ENCODE peak calls at places on chromosomes 12 and 14, in five cellular contexts. K is HepG2, R is K562, G is GM12878, A is GM23338. X is an unnamed sample.

GRCh38 chr12:88706286-88706685 is 126.0 kb upstream of the KITLG start:
- DNase-seq in G (no peak), R (no peak), A (no peak), K (no peak), X (no peak)

GRCh38 chr12:104686196-104686595 is 229.4 kb downstream of the CHST11 start:
- DNase-seq in K (no peak), G (no peak), R (no peak), A (no peak), X (no peak)

GRCh38 chr14:56244138-56244789 is 126.1 kb downstream of the PELI2 start:
- DNase-seq in A (no peak), K (no peak), G (no peak), R (no peak), X (no peak)

GRCh38 chr14:24351517-24351916 is 11.7 kb upstream of the RIPK3 start:
- DNase-seq in R (no peak), A (peak), G (no peak), K (no peak), X (no peak)

GRCh38 chr12:95204141-95204866 is 13.0 kb downstream of the FGD6 start:
- DNase-seq in R (peak), G (no peak), A (peak), K (no peak), X (peak)

GRCh38 chr14:50599700-50600444 is 39.9 kb downstream of the ATL1 start:
- DNase-seq in K (peak), R (no peak), A (peak), G (no peak), X (peak)

GRCh38 chr12:3134526-3135135 is 57.5 kb downstream of the TSPAN9 start:
- DNase-seq in K (no peak), G (no peak), A (no peak), R (no peak), X (no peak)

GRCh38 chr12:125122668-125123067 is 57.4 kb downstream of the AACS start:
- DNase-seq in A (peak), K (no peak), G (no peak), R (no peak), X (no peak)

GRCh38 chr12:107853479-107853878 is 79.0 kb downstream of the ASCL4 start:
- DNase-seq in K (no peak), G (no peak), A (no peak), R (no peak), X (no peak)

GRCh38 chr12:2286051-2286450 is 233.3 kb downstream of the CACNA1C start:
- DNase-seq in R (no peak), G (no peak), K (no peak), A (no peak), X (no peak)

GRCh38 chr14:63214417-63215196 is 10.4 kb downstream of the RHOJ start:
- DNase-seq in K (no peak), G (no peak), R (no peak), A (no peak), X (no peak)

GRCh38 chr14:28142400-28143015 is 624.1 kb upstream of the FOXG1 start:
- DNase-seq in A (peak), G (no peak), R (no peak), K (no peak), X (no peak)

GRCh38 chr12:118015944-118016343 is 559 bp upstream of the RFC5 start:
- DNase-seq in K (peak), A (no peak), G (no peak), R (no peak), X (no peak)

GRCh38 chr12:130945793-130946492 is 7.8 kb upstream of the ADGRD1 start:
- DNase-seq in A (no peak), K (no peak), G (no peak), R (no peak), X (no peak)

GRCh38 chr12:130764073-130764472 is 48.0 kb upstream of the RIMBP2 start:
- DNase-seq in G (peak), K (no peak), A (no peak), R (no peak), X (peak)

GRCh38 chr14:54211562-54212308 is 185.1 kb upstream of the CDKN3 start:
- DNase-seq in G (no peak), K (no peak), R (no peak), A (no peak), X (peak)

GRCh38 chr14:100428727-100429126 is 105.6 kb downstream of the SLC25A47 start:
- DNase-seq in A (no peak), R (no peak), G (no peak), K (no peak), X (no peak)

GRCh38 chr12:27176765-27177164 is 67.3 kb upstream of the STK38L start:
- DNase-seq in K (no peak), G (no peak), R (no peak), A (no peak), X (peak)

GRCh38 chr14:101874001-101874400 is 90.4 kb upstream of the DYNC1H1 start:
- DNase-seq in K (no peak), A (no peak), R (no peak), G (no peak), X (no peak)

GRCh38 chr14:56821807-56822615 is 11.7 kb upstream of the OTX2 start:
- DNase-seq in K (no peak), R (no peak), G (no peak), A (no peak), X (peak)

GRCh38 chr14:55120466-55121144 is 8.4 kb upstream of the LGALS3 start:
- DNase-seq in A (no peak), K (no peak), R (no peak), G (no peak), X (no peak)

GRCh38 chr12:55724226-55724939 is 4.2 kb downstream of the RDH5 start:
- DNase-seq in G (no peak), R (peak), A (peak), K (peak), X (peak)

GRCh38 chr12:77210724-77211123 is 145.4 kb upstream of the E2F7 start:
- DNase-seq in G (no peak), R (no peak), K (no peak), A (no peak), X (no peak)

GRCh38 chr12:120598674-120599463 is 17.7 kb upstream of the POP5 start:
- DNase-seq in A (no peak), G (no peak), K (peak), R (no peak), X (peak)

GRCh38 chr12:70641691-70642090 is 4.5 kb upstream of the PTPRB start:
- DNase-seq in G (no peak), K (no peak), A (no peak), R (no peak), X (no peak)

GRCh38 chr14:77271113-77271710 is at the start of gene NGB:
- DNase-seq in R (no peak), K (no peak), G (no peak), A (peak), X (no peak)

GRCh38 chr12:127822743-127823433 is 444.1 kb upstream of the TMEM132C start:
- DNase-seq in A (no peak), K (no peak), G (no peak), R (no peak), X (no peak)

GRCh38 chr14:98937712-98938505 is 334.1 kb downstream of the BCL11B start:
- DNase-seq in K (no peak), R (no peak), G (no peak), A (no peak), X (no peak)

GRCh38 chr12:27987311-27987710 is 14.8 kb upstream of the PTHLH start:
- DNase-seq in G (no peak), K (no peak), R (no peak), A (no peak), X (no peak)

GRCh38 chr14:34075095-34075744 is 124.3 kb upstream of the EGLN3 start:
- DNase-seq in K (no peak), G (no peak), A (no peak), R (no peak), X (no peak)

GRCh38 chr12:53998900-53999236 is 1.1 kb upstream of the HOXC9 start:
- DNase-seq in K (no peak), A (no peak), R (no peak), G (no peak), X (no peak)
- TF ChIP-seq CTCF in K (no peak), A (no peak), R (peak), G (no peak), X (no peak)

DNA sequence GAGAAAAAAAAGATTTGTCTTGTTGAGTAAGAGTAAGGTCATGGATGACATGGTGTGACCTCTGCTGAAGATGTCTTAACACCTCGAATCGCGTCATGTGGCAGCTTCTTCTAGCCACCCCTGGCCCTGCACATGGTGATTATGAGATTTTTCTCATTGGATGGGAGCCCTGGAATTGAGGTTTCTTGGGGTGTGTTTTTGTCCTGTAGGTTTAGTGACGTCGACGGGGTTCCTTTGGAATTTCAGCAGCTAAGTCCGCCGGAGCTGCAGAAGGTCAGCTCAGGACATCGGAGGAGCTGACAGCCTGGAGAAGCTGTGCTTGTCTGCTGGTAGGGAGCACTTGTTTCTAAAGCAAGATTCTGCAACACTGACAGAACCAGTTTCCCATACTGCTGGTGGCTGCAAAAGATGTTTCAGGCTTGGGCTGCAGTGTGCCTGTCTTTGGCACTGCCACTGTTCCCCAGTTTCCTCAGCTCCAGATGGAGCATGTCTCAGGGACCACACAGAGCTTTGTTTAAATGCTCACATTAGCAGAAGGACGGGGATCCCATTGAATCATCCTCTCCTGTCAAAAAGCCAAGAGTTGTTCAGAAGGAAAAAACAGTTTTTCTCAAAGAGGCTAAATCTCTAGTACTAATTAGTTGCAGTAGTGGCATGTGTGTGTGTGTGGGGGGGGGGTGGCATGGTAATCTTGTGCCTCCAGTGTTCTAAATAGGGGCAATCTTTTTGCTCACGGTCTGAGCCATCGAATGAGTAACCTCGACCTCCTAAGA is 5.2 kb upstream of the FOS start:
- DNase-seq in R (no peak), G (no peak), A (no peak), K (no peak), X (no peak)
- TF ChIP-seq JUNB in R (no peak), G (no peak), A (no peak), K (no peak), X (no peak)

DNA sequence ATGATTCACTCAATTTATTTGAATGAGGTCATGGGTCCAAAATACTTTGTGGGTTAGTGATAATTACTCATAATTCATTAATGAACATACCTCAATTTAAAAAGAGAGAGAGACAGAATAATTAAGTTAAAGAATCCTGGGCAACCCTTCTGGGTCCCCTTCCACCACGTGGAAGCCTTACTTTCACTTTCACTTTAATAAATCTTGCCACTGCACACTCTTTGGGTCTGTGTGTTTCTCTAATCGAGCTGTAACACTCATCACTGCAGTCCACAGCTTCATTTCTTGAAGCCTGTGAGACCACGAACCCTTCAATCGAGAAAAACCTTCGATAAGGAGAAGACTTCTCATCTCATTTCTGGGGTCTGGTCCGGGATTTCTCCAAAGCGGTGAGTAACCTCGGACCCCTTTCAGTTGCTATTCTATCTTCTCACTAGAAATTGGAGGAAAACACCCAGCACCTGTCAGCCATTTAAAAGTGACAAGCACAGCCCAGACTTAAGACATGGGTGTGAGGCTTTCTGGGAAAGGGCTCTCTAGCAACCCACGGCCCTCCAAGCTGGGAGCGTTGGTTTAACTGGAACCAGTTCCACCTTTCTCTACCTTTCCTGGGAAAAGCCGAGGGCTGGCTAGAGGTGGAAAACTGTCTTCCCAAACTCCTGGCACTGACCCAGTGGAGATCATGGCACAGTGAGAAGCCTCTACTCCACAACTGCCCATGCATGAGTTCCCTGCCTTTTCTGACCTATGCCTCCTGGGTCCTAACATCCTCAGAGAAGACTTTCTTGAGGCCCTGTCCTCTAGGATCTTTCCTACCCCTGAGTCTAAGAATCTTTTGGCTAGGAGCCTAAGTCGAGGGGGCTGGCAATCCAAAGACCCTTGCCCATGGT is 148.8 kb upstream of the ATF7IP start:
- DNase-seq in K (no peak), G (no peak), A (no peak), R (no peak), X (no peak)
- TF ChIP-seq CTCF in K (no peak), G (no peak), A (no peak), R (no peak), X (no peak)

GRCh38 chr12:115336506-115336905 is 652.5 kb upstream of the TBX3 start:
- DNase-seq in R (no peak), G (no peak), A (no peak), K (no peak), X (no peak)

GRCh38 chr12:115335594-115335993 is 651.6 kb upstream of the TBX3 start:
- DNase-seq in K (no peak), R (no peak), A (no peak), G (no peak), X (no peak)

GRCh38 chr12:115335048-115335447 is 651.1 kb upstream of the TBX3 start:
- DNase-seq in A (no peak), G (no peak), K (no peak), R (no peak), X (no peak)

GRCh38 chr12:115338566-115339294 is 654.8 kb upstream of the TBX3 start:
- DNase-seq in G (peak), R (no peak), K (no peak), A (peak), X (no peak)

DNA sequence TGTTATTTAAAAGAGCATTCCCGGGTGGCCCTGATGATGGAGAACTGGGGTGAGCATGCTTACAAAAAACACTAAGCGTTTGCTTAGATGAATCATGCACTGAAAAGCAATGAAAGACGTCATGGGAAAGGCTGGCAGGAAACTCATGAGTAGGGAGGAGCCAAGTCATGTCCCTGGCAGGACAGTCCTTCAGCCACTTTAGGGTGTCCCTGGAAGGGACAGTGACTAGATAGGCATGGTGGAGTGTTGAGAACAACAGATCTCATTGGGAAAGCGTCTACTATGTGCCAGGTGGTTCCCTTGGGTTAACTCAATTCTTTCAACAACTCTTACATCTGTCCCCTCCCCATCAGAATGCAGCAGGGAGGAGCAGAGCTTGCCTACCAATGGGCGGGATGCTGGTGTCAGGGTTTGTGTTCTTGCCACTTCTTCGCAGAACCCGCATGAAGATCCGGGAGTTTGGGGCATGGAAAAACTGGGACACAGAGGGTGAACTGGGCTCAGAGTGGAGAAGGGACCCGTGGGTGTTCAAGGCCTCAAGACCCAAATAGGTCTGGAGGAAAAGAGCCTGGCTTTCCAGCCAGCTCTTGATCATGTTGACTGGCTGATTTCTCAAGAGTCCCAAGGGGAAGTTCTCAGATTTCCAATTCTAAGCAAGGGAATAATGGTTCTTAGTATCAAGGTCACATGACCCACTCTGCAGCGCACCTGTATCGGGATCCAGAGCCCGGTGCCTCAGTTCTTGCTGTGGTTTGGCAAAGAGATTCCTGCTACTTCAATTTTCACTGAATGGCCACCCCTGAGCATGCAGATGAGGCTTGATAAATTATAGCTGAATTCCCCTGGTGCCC is 653.9 kb upstream of the TBX3 start:
- DNase-seq in K (peak), R (no peak), A (peak), G (no peak), X (peak)
- TF ChIP-seq JUNB in K (no peak), R (no peak), A (no peak), G (no peak), X (peak)

GRCh38 chr12:13022737-13023370 is 21.3 kb upstream of the FAM234B start:
- DNase-seq in R (no peak), K (no peak), G (no peak), A (no peak), X (no peak)
- TF ChIP-seq CTCF in R (no peak), K (no peak), G (no peak), A (no peak), X (no peak)

GRCh38 chr14:20409226-20409625 is 4.1 kb downstream of the TEP1 start:
- DNase-seq in A (no peak), R (no peak), G (no peak), K (no peak), X (no peak)
- TF ChIP-seq JUNB in A (no peak), R (no peak), G (no peak), K (no peak), X (no peak)

GRCh38 chr12:9943244-9943643 is 11.1 kb upstream of the CLEC2A start:
- DNase-seq in R (no peak), G (no peak), A (peak), K (no peak), X (no peak)

GRCh38 chr12:9944404-9944803 is 12.2 kb upstream of the CLEC2A start:
- DNase-seq in A (no peak), G (no peak), K (no peak), R (no peak), X (no peak)

GRCh38 chr12:9936597-9936996 is 4.4 kb upstream of the CLEC2A start:
- DNase-seq in G (no peak), K (no peak), R (no peak), A (no peak), X (no peak)

GRCh38 chr12:9941838-9942237 is 9.7 kb upstream of the CLEC2A start:
- DNase-seq in K (no peak), A (no peak), R (no peak), G (no peak), X (no peak)

DNA sequence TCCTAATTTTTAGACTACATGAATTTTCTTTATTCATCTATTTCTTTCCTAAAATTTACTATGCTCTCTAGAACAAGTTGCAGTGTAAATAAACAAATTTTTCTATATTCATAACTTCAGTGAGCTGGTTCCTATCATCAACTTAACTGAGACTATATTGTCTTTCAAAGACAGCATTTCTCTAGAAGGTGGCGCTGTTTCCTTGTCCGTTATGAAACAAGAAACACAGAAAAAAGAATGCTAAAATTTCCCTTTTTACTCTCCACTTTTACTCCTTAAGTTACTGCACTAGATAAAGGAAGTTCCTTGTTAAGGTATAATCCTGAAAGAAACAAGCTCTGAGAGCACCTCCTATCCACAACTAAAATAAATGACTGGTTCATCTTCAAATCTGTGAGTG is 8.2 kb upstream of the CLEC2A start:
- DNase-seq in R (no peak), A (peak), K (no peak), G (no peak), X (peak)
- TF ChIP-seq CTCF in R (peak), A (peak), K (peak), G (peak), X (peak)

X was measured in A549.